ENCODE peak calls at places on chromosome 20, in nine cellular contexts. T is sigmoid colon; G is cardiac muscle cell; Z is CD4-positive, CD25-positive, alpha-beta regulatory T cell; W is endodermal cell; K is heart left ventricle; V is PC-9; R is thoracic aorta; I is thyroid gland. X is an unnamed sample. For H3K4me1, the result is how much of the 10 kb centered on the place peaks cover.

GRCh38 chr20:12906401-12906800 is 102.4 kb upstream of the SPTLC3 start:
- DNase-seq in T (no peak), W (no peak), Z (no peak), V (no peak), R (no peak), G (no peak), K (no peak), I (no peak), X (no peak)

GRCh38 chr20:63432577-63433061 is 39.8 kb downstream of the KCNQ2 start:
- DNase-seq in W (peak), G (no peak), Z (no peak), V (no peak), I (no peak), T (no peak), K (no peak), R (no peak), X (no peak)

GRCh38 chr20:9955646-9956045 is 79.1 kb upstream of the ANKEF1 start:
- DNase-seq in K (no peak), Z (no peak), G (no peak), R (no peak), T (no peak), I (no peak), V (no peak), W (no peak), X (peak)

GRCh38 chr20:63536241-63536977 is 767 bp downstream of the PTK6 start:
- DNase-seq in V (peak), R (no peak), I (no peak), K (peak), G (no peak), W (no peak), Z (no peak), T (no peak), X (no peak)

GRCh38 chr20:21100590-21101452 is 5.3 kb downstream of the LINC00237 start:
- DNase-seq in G (no peak), Z (no peak), T (no peak), R (no peak), V (no peak), I (no peak), W (peak), K (no peak), X (no peak)

GRCh38 chr20:20491110-20491783 is 123.3 kb downstream of the INSM1 start:
- DNase-seq in R (no peak), W (no peak), K (no peak), T (no peak), I (no peak), Z (no peak), V (no peak), G (no peak), X (peak)

GRCh38 chr20:46057856-46058655 is 29.0 kb downstream of the SLC12A5 start:
- DNase-seq in T (peak), V (no peak), G (peak), I (peak), R (no peak), Z (peak), K (peak), W (peak), X (no peak)

GRCh38 chr20:47392721-47393073 is 36.2 kb upstream of the ZMYND8 start:
- DNase-seq in G (no peak), R (no peak), T (no peak), V (peak), I (no peak), Z (no peak), W (no peak), K (no peak), X (peak)

GRCh38 chr20:22001886-22002285 is 296.4 kb downstream of the PAX1 start:
- DNase-seq in R (no peak), K (no peak), G (no peak), W (no peak), I (no peak), Z (no peak), V (no peak), T (no peak), X (peak)

GRCh38 chr20:4713401-4713800 is 8.3 kb upstream of the PRND start:
- DNase-seq in K (no peak), G (no peak), Z (no peak), T (no peak), V (peak), I (no peak), W (no peak), R (no peak), X (peak)

GRCh38 chr20:42024653-42025052 is 406.5 kb upstream of the CHD6 start:
- DNase-seq in W (peak), G (peak), K (no peak), Z (no peak), I (no peak), R (no peak), V (no peak), T (no peak), X (no peak)

GRCh38 chr20:48823960-48824497 is 3.8 kb downstream of the PREX1 start:
- DNase-seq in G (no peak), W (no peak), K (no peak), Z (peak), V (no peak), I (no peak), R (no peak), T (no peak), X (peak)

GRCh38 chr20:10487354-10488115 is 52.4 kb downstream of the SLX4IP start:
- DNase-seq in K (no peak), R (no peak), G (no peak), Z (no peak), W (no peak), T (no peak), V (no peak), I (no peak), X (peak)

GRCh38 chr20:47126709-47127108 is 229.8 kb downstream of the ZMYND8 start:
- DNase-seq in I (no peak), T (no peak), R (no peak), V (no peak), Z (no peak), K (no peak), G (no peak), W (no peak), X (peak)

GRCh38 chr20:62777528-62777830 is 18.8 kb upstream of the MRGBP start:
- DNase-seq in G (no peak), K (no peak), R (no peak), T (no peak), Z (no peak), I (no peak), V (no peak), W (no peak), X (no peak)

GRCh38 chr20:63747622-63748355 is 8.2 kb downstream of the SLC2A4RG start:
- DNase-seq in I (no peak), V (no peak), G (no peak), Z (no peak), T (no peak), K (no peak), W (no peak), R (no peak), X (no peak)

GRCh38 chr20:51189814-51190782 is 167.2 kb upstream of the KCNG1 start:
- DNase-seq in V (no peak), T (no peak), W (peak), K (no peak), Z (no peak), I (no peak), G (no peak), R (no peak), X (peak)

GRCh38 chr20:19577692-19578091 is 180.4 kb upstream of the RIN2 start:
- DNase-seq in Z (no peak), W (no peak), T (no peak), G (no peak), K (no peak), I (no peak), V (no peak), R (no peak), X (no peak)

DNA sequence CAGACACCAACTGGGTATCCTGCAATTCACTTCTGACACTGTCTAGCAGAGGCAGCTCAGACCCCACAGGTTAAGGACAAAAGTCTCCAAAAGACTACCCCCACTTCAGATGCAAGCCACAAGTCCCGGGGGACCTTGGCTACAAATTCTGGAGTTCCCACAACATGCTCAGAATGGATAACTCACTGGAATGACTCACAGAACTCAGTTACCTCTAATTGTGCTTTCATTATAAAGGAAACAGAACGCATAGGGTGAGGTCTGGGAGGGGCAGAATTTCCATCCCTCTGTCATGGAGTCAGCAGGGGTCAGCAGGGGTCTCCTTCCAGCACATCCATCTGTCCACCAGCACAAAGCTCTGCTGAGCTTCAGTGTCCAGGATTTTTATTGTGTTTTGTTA is 184.2 kb downstream of the CDH4 start:
- DNase-seq in K (no peak), W (no peak), Z (no peak), G (no peak), R (no peak), I (no peak), V (no peak), T (no peak), X (peak)
- H3K4me1 ChIP-seq in K (under half), W (under half), Z (under half), G (under half), R (under half), I (under half), V (under half), T (under half), X (under half)

DNA sequence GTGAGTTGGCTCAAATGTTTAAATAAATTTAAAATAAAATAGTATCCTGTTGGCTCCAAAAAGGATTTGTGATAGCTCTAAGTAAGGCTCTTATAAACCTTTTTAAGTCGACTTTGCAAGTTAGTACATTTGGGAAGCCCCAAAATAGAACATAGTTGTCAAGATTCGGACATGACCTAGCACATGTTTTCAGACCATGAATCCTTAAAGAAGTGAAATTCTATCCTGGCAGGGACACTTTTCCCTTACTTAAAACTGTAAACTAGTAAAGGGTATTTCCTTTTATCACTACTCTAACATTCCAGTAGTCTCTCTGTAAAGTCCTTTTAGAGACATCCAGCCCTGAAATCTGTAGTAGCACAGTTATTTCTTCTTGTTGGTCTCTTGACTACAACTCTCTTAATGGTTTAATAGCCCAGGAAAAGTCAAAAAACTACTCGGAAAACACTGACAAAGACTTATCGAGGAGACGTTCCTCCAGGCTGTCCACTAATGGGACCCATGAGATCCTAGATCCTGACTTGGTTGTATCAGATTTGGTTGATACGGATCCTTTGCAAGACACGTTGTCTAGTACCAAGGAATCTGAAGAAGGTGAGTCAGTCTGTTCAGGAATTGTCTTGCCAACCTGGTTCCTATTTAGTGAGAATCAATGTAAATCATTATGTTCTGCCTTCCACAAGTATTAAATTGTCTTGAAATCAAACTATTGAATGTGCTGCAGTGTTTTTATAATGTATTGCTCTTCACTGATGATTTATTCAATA is 83.6 kb downstream of the SCAND1 start:
- DNase-seq in W (no peak), Z (no peak), K (no peak), G (no peak), R (no peak), T (no peak), V (no peak), I (no peak), X (no peak)
- H3K4me1 ChIP-seq in W (under half), Z (under half), K (under half), G (under half), R (under half), T (under half), V (under half), I (under half), X (under half)

GRCh38 chr20:53874104-53874503 is 196.3 kb downstream of the BCAS1 start:
- DNase-seq in T (no peak), R (no peak), V (no peak), K (no peak), W (no peak), Z (no peak), G (no peak), I (no peak), X (no peak)

GRCh38 chr20:53874706-53875105 is 195.7 kb downstream of the BCAS1 start:
- DNase-seq in K (no peak), R (no peak), T (no peak), V (no peak), W (no peak), I (no peak), Z (no peak), G (no peak), X (no peak)

GRCh38 chr20:53872561-53873248 is 197.7 kb downstream of the BCAS1 start:
- DNase-seq in V (no peak), T (no peak), I (peak), Z (peak), R (no peak), W (no peak), K (no peak), G (no peak), X (no peak)

GRCh38 chr20:53872081-53872541 is 198.3 kb downstream of the BCAS1 start:
- DNase-seq in G (no peak), W (no peak), T (no peak), K (no peak), V (no peak), I (no peak), R (no peak), Z (peak), X (no peak)

DNA sequence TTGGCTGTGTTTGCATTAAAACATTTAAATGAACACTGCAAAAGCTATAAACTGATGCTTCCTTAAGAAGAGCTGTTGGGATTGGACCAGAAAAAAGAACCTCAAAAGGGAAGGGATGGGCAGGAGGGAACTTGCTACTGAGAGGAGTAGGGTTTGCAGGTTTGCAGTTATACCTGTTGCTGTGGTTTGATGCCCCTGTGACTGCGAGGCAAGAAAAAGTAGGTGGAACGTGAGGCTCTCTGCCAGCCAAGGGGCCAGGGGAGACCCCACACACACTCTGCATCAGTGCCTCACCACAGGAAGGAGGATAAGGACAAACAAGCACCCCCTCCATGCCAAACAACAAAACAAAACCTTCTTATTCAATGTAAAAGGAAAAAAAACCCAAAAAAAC is 197.1 kb downstream of the BCAS1 start:
- DNase-seq in Z (peak), T (no peak), V (no peak), K (no peak), W (peak), G (no peak), I (no peak), R (no peak), X (no peak)
- H3K4me1 ChIP-seq in Z (under half), T (under half), V (under half), K (under half), W (under half), G (under half), I (under half), R (under half), X (under half)

DNA sequence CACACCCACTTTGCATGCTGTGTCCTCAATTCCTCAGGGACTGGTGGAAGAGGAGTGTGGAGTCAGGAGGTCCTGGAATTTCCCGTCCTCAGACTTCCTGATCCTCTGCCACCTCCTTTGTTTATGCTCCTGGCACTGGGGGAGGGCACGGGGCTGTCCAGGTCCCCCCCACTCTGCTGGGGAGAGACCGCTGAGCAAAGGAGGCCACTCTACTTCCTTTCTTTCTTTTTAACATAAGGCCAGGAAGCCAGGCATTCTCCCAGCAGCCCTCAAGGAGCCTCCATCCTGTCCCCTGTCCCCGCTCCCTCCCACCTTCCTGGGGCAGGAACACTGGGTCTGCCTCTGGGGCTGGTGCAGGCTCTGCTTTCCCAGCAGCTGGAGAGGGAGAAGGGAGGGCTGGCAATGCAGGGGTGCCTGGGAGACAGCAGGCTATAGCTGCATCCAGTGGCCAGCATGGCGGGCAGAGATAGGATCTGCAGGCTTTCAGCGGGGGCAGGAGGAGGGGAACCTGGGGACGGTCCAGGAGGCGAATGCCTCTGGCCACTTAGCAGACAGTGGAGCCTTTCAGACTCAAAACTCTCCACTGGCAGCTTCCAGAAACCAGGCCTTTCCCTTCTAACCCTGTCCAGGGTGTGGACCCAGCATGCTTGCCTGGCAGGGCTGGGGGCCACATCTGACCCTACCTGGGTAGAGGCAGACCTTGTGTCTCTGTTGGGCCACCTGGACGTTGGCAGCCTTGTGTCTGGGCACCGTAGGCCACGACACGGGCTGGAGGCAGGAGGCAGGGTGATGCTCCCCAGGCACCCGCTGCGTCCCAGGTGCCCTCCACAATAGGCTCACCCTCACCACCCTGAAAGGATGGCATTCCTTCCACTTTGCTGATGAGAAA is 67.9 kb downstream of the NOL4L start:
- DNase-seq in Z (no peak), K (no peak), G (peak), R (no peak), W (peak), I (no peak), T (no peak), V (no peak), X (no peak)
- H3K4me1 ChIP-seq in Z (under half), K (under half), G (under half), R (under half), W (under half), I (under half), T (under half), V (under half), X (under half)

DNA sequence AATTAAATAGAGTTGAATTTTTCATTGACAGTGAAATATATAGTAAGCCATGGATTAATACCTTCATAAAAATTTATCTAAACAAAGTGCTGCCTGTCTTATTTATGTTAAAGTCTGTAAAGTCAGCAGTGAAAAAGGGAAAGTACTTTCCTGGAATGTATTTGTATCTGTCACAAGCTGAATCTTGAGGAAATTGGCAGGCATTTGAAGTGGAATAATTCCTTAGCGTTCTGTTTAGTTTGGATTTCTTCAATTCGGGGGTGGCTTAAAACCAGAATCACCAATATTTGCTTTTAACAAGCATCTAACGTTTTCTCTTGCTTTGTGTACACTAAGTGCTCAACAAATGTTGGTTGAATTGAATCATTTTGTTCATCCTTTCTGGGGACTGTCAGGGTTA is 2.2 kb upstream of the NPEPL1 start:
- DNase-seq in R (no peak), K (no peak), Z (no peak), G (no peak), V (no peak), I (no peak), T (no peak), W (no peak), X (no peak)
- H3K4me1 ChIP-seq in R (under half), K (under half), Z (under half), G (under half), V (under half), I (under half), T (under half), W (under half), X (under half)

GRCh38 chr20:38031957-38032356 is 1.3 kb downstream of the TTI1 start:
- DNase-seq in Z (no peak), T (no peak), W (no peak), I (no peak), K (no peak), V (no peak), R (no peak), G (no peak), X (no peak)
- H3K4me1 ChIP-seq in Z (under half), T (under half), W (under half), I (under half), K (under half), V (under half), R (under half), G (under half), X (under half)